ENCODE peak calls at places on chromosomes 7 and 10, in nine cellular contexts. O is NCI-H748 treated with DMSO at 0.1 percent for 48 hours; D is IMR-90; E is stimulated activated CD4-positive, alpha-beta T cell treated with anti-CD3 and anti-CD28 coated beads, Interleukin-12 subunit alpha, Interleukin-12 subunit beta, amount 100 ng/mL, for 48 hours; C is fibroblast of mammary gland; T is nephron progenitor cell; P is AG09319; Z is KBM-7; I is iris pigment epithelial cell. X is an unnamed sample.

GRCh38 chr10:131277969-131278368 is 33.6 kb downstream of the TCERG1L start:
- DNase-seq in D (no peak), O (no peak), P (no peak), Z (no peak), C (no peak), T (no peak), E (no peak), I (no peak), X (no peak)

GRCh38 chr7:8261711-8262695 is at the start of gene ICA1:
- DNase-seq in Z (peak), O (peak), D (no peak), P (no peak), T (peak), E (no peak), C (peak), I (peak), X (peak)

GRCh38 chr10:79102056-79102874 is 33.5 kb downstream of the ZMIZ1 start:
- DNase-seq in P (no peak), D (peak), O (no peak), E (no peak), I (peak), T (peak), C (no peak), Z (peak), X (no peak)

GRCh38 chr7:151451156-151451555 is 11.2 kb upstream of the CRYGN start:
- DNase-seq in P (no peak), O (no peak), C (no peak), E (no peak), D (no peak), T (no peak), I (no peak), Z (no peak), X (no peak)

GRCh38 chr7:102065226-102065625 is 221.4 kb upstream of the SH2B2 start:
- DNase-seq in D (no peak), Z (no peak), O (no peak), C (no peak), E (no peak), T (no peak), P (no peak), I (no peak), X (no peak)

GRCh38 chr10:61943699-61944444 is 42.4 kb downstream of the ARID5B start:
- DNase-seq in E (no peak), Z (no peak), I (peak), O (no peak), C (peak), D (peak), T (no peak), P (no peak), X (no peak)

GRCh38 chr7:103793614-103794013 is 195.8 kb downstream of the RELN start:
- DNase-seq in E (no peak), C (no peak), T (no peak), P (no peak), O (no peak), D (no peak), Z (no peak), I (no peak), X (no peak)

GRCh38 chr10:113347508-113347907 is 205.3 kb upstream of the HABP2 start:
- DNase-seq in T (no peak), O (no peak), P (no peak), E (no peak), D (no peak), Z (no peak), C (no peak), I (no peak), X (no peak)